ENCODE peak calls at places on chromosome 15, in eight cellular contexts. S, H, U, D, O, Z, C and T are unnamed samples.

GRCh38 chr15:97904196-97904572 is 56.3 kb upstream of the ARRDC4 start:
- DNase-seq in S (no peak), H (peak), U (peak), D (peak), O (peak), Z (peak), C (peak), T (no peak)

GRCh38 chr15:70185251-70185711 is 87.6 kb upstream of the TLE3 start:
- DNase-seq in S (no peak), H (peak), U (no peak), D (no peak), O (peak), Z (no peak), C (no peak), T (no peak)

GRCh38 chr15:49832421-49832980 is 211.7 kb downstream of the DTWD1 start:
- DNase-seq in S (no peak), H (no peak), U (no peak), D (no peak), O (no peak), Z (peak), C (peak), T (no peak)

GRCh38 chr15:20294651-20295237 is 246.9 kb downstream of the GOLGA6L6 start:
- DNase-seq in S (no peak), H (no peak), U (no peak), D (no peak), O (no peak), Z (no peak), C (peak), T (no peak)

GRCh38 chr15:73952913-73953750 is 26.9 kb downstream of the LOXL1 start:
- DNase-seq in S (no peak), H (no peak), U (peak), D (no peak), O (no peak), Z (no peak), C (no peak), T (no peak)

GRCh38 chr15:38207591-38207990 is 45.0 kb upstream of the SPRED1 start:
- DNase-seq in S (no peak), H (no peak), U (no peak), D (no peak), O (no peak), Z (no peak), C (no peak), T (no peak)

GRCh38 chr15:60691508-60692047 is 212.6 kb upstream of the ICE2 start:
- DNase-seq in S (no peak), H (no peak), U (no peak), D (no peak), O (no peak), Z (no peak), C (no peak), T (no peak)

GRCh38 chr15:91589360-91589759 is 264.1 kb upstream of the SLCO3A1 start:
- DNase-seq in S (no peak), H (no peak), U (no peak), D (no peak), O (no peak), Z (peak), C (no peak), T (no peak)

GRCh38 chr15:36479200-36479896 is 100.1 kb upstream of the CDIN1 start:
- DNase-seq in S (no peak), H (no peak), U (no peak), D (no peak), O (no peak), Z (no peak), C (no peak), T (no peak)

GRCh38 chr15:58545307-58546065 is 113.7 kb downstream of the LIPC start:
- DNase-seq in S (no peak), H (no peak), U (no peak), D (no peak), O (no peak), Z (no peak), C (no peak), T (no peak)

GRCh38 chr15:60821462-60822061 is 342.6 kb upstream of the ICE2 start:
- DNase-seq in S (no peak), H (no peak), U (no peak), D (no peak), O (no peak), Z (no peak), C (no peak), T (no peak)

GRCh38 chr15:39429898-39430357 is 151.0 kb upstream of the THBS1 start:
- DNase-seq in S (no peak), H (peak), U (no peak), D (no peak), O (no peak), Z (no peak), C (peak), T (no peak)

GRCh38 chr15:48861813-48862431 is 16.0 kb upstream of the EID1 start:
- DNase-seq in S (no peak), H (no peak), U (no peak), D (no peak), O (peak), Z (peak), C (peak), T (no peak)

GRCh38 chr15:90174140-90174891 is 26.8 kb upstream of the SEMA4B start:
- DNase-seq in S (peak), H (peak), U (no peak), D (peak), O (no peak), Z (no peak), C (peak), T (peak)

GRCh38 chr15:25556136-25556535 is 117.3 kb upstream of the UBE3A start:
- DNase-seq in S (no peak), H (no peak), U (no peak), D (no peak), O (no peak), Z (no peak), C (no peak), T (peak)

GRCh38 chr15:25903024-25903581 is 40.0 kb upstream of the ATP10A start:
- DNase-seq in S (no peak), H (no peak), U (no peak), D (no peak), O (no peak), Z (peak), C (peak), T (no peak)

GRCh38 chr15:100940785-100941379 is 21.7 kb downstream of the LRRK1 start:
- DNase-seq in S (no peak), H (no peak), U (no peak), D (no peak), O (no peak), Z (no peak), C (no peak), T (peak)

GRCh38 chr15:98981851-98982722 is 25.5 kb downstream of the PGPEP1L start:
- DNase-seq in S (no peak), H (no peak), U (no peak), D (no peak), O (no peak), Z (no peak), C (no peak), T (peak)
- H3K27ac ChIP-seq in S (peak), H (peak), U (no peak), D (no peak), O (no peak), Z (no peak), C (peak), T (no peak)

DNA sequence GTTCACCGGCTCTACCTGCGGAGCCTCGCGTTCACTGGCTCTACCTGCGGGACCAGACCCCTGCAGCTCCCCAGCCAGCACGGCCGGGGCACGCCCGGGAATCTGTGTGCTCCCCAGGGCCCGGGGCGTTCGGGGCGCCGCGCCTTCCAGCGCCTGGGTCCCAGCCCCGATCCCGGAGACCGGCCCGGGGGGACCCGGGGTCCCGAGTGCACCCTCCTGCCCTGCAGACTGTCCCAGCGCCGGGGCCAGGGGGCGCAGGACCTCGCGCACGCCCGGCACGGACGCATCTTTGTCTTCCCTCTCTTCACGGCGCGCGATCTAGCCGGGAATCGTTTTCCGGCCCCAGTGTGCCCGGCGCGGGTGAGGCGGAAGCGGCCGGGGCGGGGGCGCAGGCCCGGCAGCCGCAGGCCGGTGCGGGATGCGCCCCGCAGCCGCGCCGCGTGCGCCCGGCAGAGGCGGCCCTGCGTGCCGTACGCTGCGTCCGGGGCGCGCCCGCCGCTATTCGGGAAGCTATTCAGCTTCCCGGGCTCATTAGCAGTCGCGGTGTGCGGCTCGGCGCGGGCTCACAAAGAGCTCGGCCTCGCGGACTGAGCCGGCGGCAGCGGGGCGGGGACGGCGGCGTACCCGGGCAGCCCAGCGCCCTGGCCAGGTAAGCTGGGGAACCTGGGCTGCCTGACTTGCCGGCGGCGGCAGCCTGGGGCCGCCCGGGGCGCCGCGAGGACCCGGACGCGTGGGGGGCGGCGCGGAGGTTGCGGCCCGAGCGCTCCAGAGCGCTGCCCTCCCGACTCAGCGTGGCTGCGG is at the start of gene APBA2:
- DNase-seq in S (no peak), H (no peak), U (no peak), D (no peak), O (peak), Z (peak), C (peak), T (no peak)
- H3K27ac ChIP-seq in S (no peak), H (no peak), U (peak), D (no peak), O (peak), Z (no peak), C (no peak), T (no peak)

GRCh38 chr15:85661859-85662258 is 132.9 kb downstream of the KLHL25 start:
- DNase-seq in S (no peak), H (no peak), U (no peak), D (no peak), O (no peak), Z (no peak), C (no peak), T (no peak)
- H3K27ac ChIP-seq in S (no peak), H (peak), U (no peak), D (no peak), O (no peak), Z (no peak), C (no peak), T (no peak)

DNA sequence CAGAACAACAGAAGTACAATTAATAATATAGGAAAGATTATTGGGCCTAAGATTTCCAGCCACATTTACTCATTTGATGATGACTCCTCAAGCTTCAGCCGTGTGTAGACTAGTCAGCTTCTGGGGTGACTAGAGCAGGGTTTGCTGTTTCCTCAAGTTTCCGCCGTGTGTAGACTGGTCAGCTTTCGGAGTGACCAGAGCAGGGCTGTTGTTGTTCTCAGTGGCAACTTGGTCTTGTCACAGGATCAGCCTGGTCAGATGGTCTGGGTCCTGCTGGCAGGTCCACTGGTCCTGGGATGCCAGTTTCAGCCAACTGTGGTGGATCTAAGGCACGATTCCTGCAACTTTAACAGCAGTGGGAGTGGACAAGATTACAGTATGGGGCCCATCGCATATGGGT is 21.8 kb upstream of the NOX5 start:
- DNase-seq in S (peak), H (no peak), U (peak), D (no peak), O (no peak), Z (no peak), C (no peak), T (peak)
- H3K27ac ChIP-seq in S (no peak), H (no peak), U (no peak), D (no peak), O (no peak), Z (no peak), C (peak), T (no peak)

GRCh38 chr15:76065267-76065666 is 5.5 kb downstream of the TMEM266 start:
- DNase-seq in S (no peak), H (no peak), U (no peak), D (no peak), O (no peak), Z (no peak), C (no peak), T (no peak)
- H3K27ac ChIP-seq in S (no peak), H (no peak), U (no peak), D (no peak), O (no peak), Z (no peak), C (no peak), T (no peak)

GRCh38 chr15:63505842-63506222 is 1.4 kb downstream of the USP3 start:
- DNase-seq in S (no peak), H (no peak), U (no peak), D (no peak), O (no peak), Z (no peak), C (no peak), T (no peak)

GRCh38 chr15:63502843-63503738 is 1.3 kb upstream of the USP3 start:
- DNase-seq in S (peak), H (peak), U (peak), D (peak), O (no peak), Z (peak), C (peak), T (peak)

GRCh38 chr15:63503739-63504246 is 600 bp upstream of the USP3 start:
- DNase-seq in S (peak), H (peak), U (peak), D (no peak), O (peak), Z (peak), C (peak), T (no peak)

GRCh38 chr15:63504979-63505841 is 817 bp downstream of the USP3 start:
- DNase-seq in S (no peak), H (peak), U (no peak), D (peak), O (peak), Z (peak), C (peak), T (no peak)

GRCh38 chr15:63504247-63504978 is at the start of gene USP3:
- DNase-seq in S (peak), H (peak), U (peak), D (peak), O (peak), Z (peak), C (peak), T (peak)
- H3K27ac ChIP-seq in S (peak), H (peak), U (peak), D (peak), O (peak), Z (peak), C (peak), T (peak)

DNA sequence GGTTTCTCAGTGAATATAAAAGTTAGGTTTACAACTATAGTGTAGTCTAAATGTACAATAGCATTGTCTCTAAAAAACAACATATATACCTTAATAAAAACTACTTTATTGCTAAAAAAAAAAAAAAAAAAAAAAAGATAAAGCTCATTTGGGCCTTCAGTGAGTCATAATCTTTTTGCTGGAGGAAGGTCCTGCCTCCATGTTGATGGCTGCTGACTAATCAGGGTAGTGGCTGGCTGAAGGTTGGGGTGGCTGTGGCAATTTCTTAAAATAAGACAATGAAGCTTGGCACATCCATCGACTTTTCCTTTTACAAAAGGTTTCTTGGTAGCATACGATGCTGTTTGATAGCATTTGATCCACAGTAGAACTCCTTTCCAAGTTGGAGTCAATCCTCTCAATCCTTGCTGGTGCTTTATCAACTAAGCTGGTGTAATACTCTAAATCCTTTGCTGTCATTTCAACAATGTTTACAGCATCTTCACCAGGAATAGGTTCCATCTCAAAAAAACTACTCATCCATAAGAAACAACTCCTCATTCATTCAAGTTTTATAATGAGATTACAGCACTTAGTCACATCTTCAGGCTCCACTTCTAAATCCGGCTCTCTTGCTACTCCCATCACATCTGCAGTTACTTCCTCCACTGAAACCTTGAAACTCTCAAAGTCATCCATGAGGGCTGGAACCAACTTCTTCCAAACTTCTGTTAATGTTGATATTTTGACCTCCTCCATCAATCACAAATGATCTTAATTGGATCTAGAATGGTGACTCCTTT is 13.3 kb downstream of the ZNF280D start:
- DNase-seq in S (no peak), H (no peak), U (no peak), D (no peak), O (peak), Z (no peak), C (no peak), T (no peak)
- H3K27ac ChIP-seq in S (no peak), H (no peak), U (no peak), D (no peak), O (no peak), Z (no peak), C (no peak), T (no peak)

DNA sequence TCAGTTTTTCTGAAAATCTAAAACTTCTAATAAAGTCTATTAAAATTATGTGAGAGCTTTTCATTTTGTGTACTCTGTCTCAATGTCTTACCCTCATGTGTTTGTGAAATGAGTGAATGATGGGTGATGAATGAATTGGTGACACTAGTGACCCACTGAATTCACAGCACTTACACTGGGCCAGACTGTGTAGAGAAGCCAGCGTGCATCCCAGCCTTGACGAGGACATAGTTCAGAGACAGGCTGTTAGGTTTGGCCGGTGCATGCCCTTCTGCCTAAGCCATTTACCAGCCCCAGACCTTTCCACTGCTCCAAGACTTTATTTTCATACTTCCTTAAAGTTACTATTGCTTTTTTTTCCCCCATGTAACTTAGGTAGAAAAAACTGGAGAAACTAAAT is 38.8 kb downstream of the FBXO22 start:
- DNase-seq in S (no peak), H (no peak), U (no peak), D (no peak), O (no peak), Z (no peak), C (no peak), T (no peak)
- H3K27ac ChIP-seq in S (no peak), H (no peak), U (no peak), D (no peak), O (no peak), Z (no peak), C (no peak), T (no peak)

GRCh38 chr15:67068724-67069400 is 3.5 kb downstream of the SMAD3 start:
- DNase-seq in S (no peak), H (no peak), U (no peak), D (no peak), O (no peak), Z (no peak), C (no peak), T (no peak)
- H3K27ac ChIP-seq in S (peak), H (peak), U (peak), D (peak), O (peak), Z (peak), C (peak), T (peak)

DNA sequence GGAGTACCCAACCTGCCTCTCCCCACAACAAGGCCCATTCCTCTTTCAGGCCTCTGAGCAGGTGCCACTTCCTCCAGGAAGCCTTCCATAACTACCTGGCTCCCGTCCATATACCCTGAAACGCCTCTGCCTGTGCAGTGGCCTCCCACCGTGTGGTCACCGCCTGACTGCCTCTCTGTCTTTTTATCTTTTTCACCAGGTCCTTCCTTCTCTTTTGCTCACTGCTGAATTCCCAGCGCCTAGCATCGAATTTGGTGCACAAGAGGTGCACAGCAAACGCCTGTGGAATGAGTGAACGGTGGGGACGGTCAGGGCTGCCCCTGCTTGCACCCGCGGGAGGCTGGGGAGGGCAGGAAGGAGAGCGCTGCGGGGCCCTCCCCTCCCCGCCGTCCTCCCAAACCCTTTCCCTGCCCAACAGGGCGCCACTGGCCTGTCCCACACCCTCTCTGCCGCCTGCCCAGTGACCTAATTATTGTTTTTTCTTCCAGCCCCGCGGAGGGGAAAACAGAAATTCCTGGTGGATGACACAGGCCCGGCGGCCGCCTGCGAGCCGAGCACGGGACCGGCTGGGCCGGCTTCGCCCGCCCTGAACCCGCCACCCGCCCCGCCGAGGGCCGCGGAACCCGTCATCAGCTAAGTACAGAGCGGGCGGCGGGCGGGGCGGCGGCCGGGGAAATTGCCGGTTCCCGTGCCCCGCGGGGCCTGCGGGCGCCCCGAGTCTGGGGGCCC is 140.1 kb downstream of the SMAD6 start:
- DNase-seq in S (peak), H (peak), U (no peak), D (peak), O (no peak), Z (peak), C (peak), T (peak)
- H3K27ac ChIP-seq in S (peak), H (peak), U (peak), D (peak), O (no peak), Z (peak), C (peak), T (peak)